ENCODE peak calls at places on chromosome 20, in ten cellular contexts. One of them, this sample, is unnamed.

GRCh38 chr20:39993737-39994136 is 695.3 kb downstream of the MAFB start:
- DNase-seq in neural progenitor cell: no peak
- DNase-seq in A549: no peak
- DNase-seq in cardiac fibroblast: no peak
- DNase-seq in pancreas: peak
- DNase-seq in H1: no peak
- DNase-seq in epithelial cell of esophagus: no peak
- DNase-seq in left ventricle myocardium inferior: peak
- DNase-seq in AG10803: no peak
- DNase-seq in heart left ventricle: peak
- DNase-seq in this sample: no peak

GRCh38 chr20:20711413-20711812 is 1.0 kb downstream of the RALGAPA2 start:
- DNase-seq in cardiac fibroblast: no peak
- DNase-seq in heart left ventricle: no peak
- DNase-seq in pancreas: peak
- DNase-seq in epithelial cell of esophagus: peak
- DNase-seq in neural progenitor cell: no peak
- DNase-seq in A549: no peak
- DNase-seq in H1: no peak
- DNase-seq in left ventricle myocardium inferior: no peak
- DNase-seq in AG10803: no peak
- DNase-seq in this sample: peak

GRCh38 chr20:54122189-54122588 is 51.6 kb downstream of the CYP24A1 start:
- DNase-seq in A549: no peak
- DNase-seq in cardiac fibroblast: peak
- DNase-seq in heart left ventricle: no peak
- DNase-seq in pancreas: no peak
- DNase-seq in left ventricle myocardium inferior: no peak
- DNase-seq in H1: no peak
- DNase-seq in neural progenitor cell: no peak
- DNase-seq in AG10803: peak
- DNase-seq in epithelial cell of esophagus: peak
- DNase-seq in this sample: no peak

GRCh38 chr20:50368813-50369224 is 141.4 kb upstream of the PTPN1 start:
- DNase-seq in A549: no peak
- DNase-seq in left ventricle myocardium inferior: no peak
- DNase-seq in heart left ventricle: no peak
- DNase-seq in AG10803: no peak
- DNase-seq in neural progenitor cell: no peak
- DNase-seq in pancreas: no peak
- DNase-seq in H1: no peak
- DNase-seq in epithelial cell of esophagus: no peak
- DNase-seq in cardiac fibroblast: peak
- DNase-seq in this sample: no peak

GRCh38 chr20:40991181-40991889 is 37.3 kb upstream of the TOP1 start:
- DNase-seq in epithelial cell of esophagus: peak
- DNase-seq in neural progenitor cell: no peak
- DNase-seq in left ventricle myocardium inferior: no peak
- DNase-seq in cardiac fibroblast: peak
- DNase-seq in H1: peak
- DNase-seq in pancreas: no peak
- DNase-seq in AG10803: no peak
- DNase-seq in A549: no peak
- DNase-seq in heart left ventricle: no peak
- DNase-seq in this sample: no peak

GRCh38 chr20:23156170-23156841 is 70.2 kb upstream of the CD93 start:
- DNase-seq in cardiac fibroblast: peak
- DNase-seq in heart left ventricle: peak
- DNase-seq in AG10803: peak
- DNase-seq in H1: peak
- DNase-seq in A549: peak
- DNase-seq in pancreas: no peak
- DNase-seq in neural progenitor cell: no peak
- DNase-seq in left ventricle myocardium inferior: no peak
- DNase-seq in epithelial cell of esophagus: peak
- DNase-seq in this sample: no peak

GRCh38 chr20:1326031-1326930 is 2.7 kb downstream of the SDCBP2 start:
- DNase-seq in AG10803: peak
- DNase-seq in cardiac fibroblast: peak
- DNase-seq in left ventricle myocardium inferior: peak
- DNase-seq in epithelial cell of esophagus: peak
- DNase-seq in A549: peak
- DNase-seq in H1: no peak
- DNase-seq in heart left ventricle: no peak
- DNase-seq in pancreas: peak
- DNase-seq in neural progenitor cell: no peak
- DNase-seq in this sample: peak

GRCh38 chr20:63472159-63472811 is at the start of gene KCNQ2:
- DNase-seq in epithelial cell of esophagus: no peak
- DNase-seq in A549: no peak
- DNase-seq in heart left ventricle: no peak
- DNase-seq in neural progenitor cell: peak
- DNase-seq in cardiac fibroblast: no peak
- DNase-seq in AG10803: no peak
- DNase-seq in H1: no peak
- DNase-seq in pancreas: no peak
- DNase-seq in left ventricle myocardium inferior: no peak
- DNase-seq in this sample: no peak

GRCh38 chr20:37390891-37391525 is 45.1 kb downstream of the SRC start:
- DNase-seq in H1: no peak
- DNase-seq in epithelial cell of esophagus: no peak
- DNase-seq in AG10803: no peak
- DNase-seq in A549: no peak
- DNase-seq in neural progenitor cell: no peak
- DNase-seq in cardiac fibroblast: no peak
- DNase-seq in pancreas: no peak
- DNase-seq in heart left ventricle: no peak
- DNase-seq in left ventricle myocardium inferior: no peak
- DNase-seq in this sample: no peak

GRCh38 chr20:32462900-32463641 is 104.9 kb downstream of the ASXL1 start:
- DNase-seq in left ventricle myocardium inferior: no peak
- DNase-seq in AG10803: no peak
- DNase-seq in epithelial cell of esophagus: no peak
- DNase-seq in neural progenitor cell: no peak
- DNase-seq in A549: no peak
- DNase-seq in cardiac fibroblast: no peak
- DNase-seq in H1: no peak
- DNase-seq in heart left ventricle: no peak
- DNase-seq in pancreas: peak
- DNase-seq in this sample: no peak

GRCh38 chr20:32464401-32465091 is 106.4 kb downstream of the ASXL1 start:
- DNase-seq in AG10803: no peak
- DNase-seq in cardiac fibroblast: no peak
- DNase-seq in pancreas: no peak
- DNase-seq in A549: no peak
- DNase-seq in neural progenitor cell: no peak
- DNase-seq in epithelial cell of esophagus: no peak
- DNase-seq in left ventricle myocardium inferior: no peak
- DNase-seq in heart left ventricle: no peak
- DNase-seq in H1: no peak
- DNase-seq in this sample: no peak

GRCh38 chr20:32465092-32465900 is 107.2 kb downstream of the ASXL1 start:
- DNase-seq in pancreas: peak
- DNase-seq in H1: no peak
- DNase-seq in AG10803: peak
- DNase-seq in cardiac fibroblast: peak
- DNase-seq in left ventricle myocardium inferior: peak
- DNase-seq in A549: peak
- DNase-seq in epithelial cell of esophagus: peak
- DNase-seq in heart left ventricle: peak
- DNase-seq in neural progenitor cell: no peak
- DNase-seq in this sample: no peak

GRCh38 chr20:32461836-32462600 is 103.9 kb downstream of the ASXL1 start:
- DNase-seq in cardiac fibroblast: no peak
- DNase-seq in left ventricle myocardium inferior: no peak
- DNase-seq in pancreas: no peak
- DNase-seq in epithelial cell of esophagus: no peak
- DNase-seq in neural progenitor cell: no peak
- DNase-seq in AG10803: no peak
- DNase-seq in H1: no peak
- DNase-seq in A549: no peak
- DNase-seq in heart left ventricle: no peak
- DNase-seq in this sample: no peak

GRCh38 chr20:32463642-32464400 is 105.7 kb downstream of the ASXL1 start:
- DNase-seq in H1: no peak
- DNase-seq in heart left ventricle: peak
- DNase-seq in AG10803: no peak
- DNase-seq in epithelial cell of esophagus: no peak
- DNase-seq in A549: no peak
- DNase-seq in left ventricle myocardium inferior: peak
- DNase-seq in cardiac fibroblast: no peak
- DNase-seq in neural progenitor cell: peak
- DNase-seq in pancreas: peak
- DNase-seq in this sample: no peak
- H3K4me3 ChIP-seq in H1: no peak
- H3K4me3 ChIP-seq in heart left ventricle: no peak
- H3K4me3 ChIP-seq in AG10803: no peak
- H3K4me3 ChIP-seq in epithelial cell of esophagus: no peak
- H3K4me3 ChIP-seq in A549: no peak
- H3K4me3 ChIP-seq in left ventricle myocardium inferior: no peak
- H3K4me3 ChIP-seq in cardiac fibroblast: no peak
- H3K4me3 ChIP-seq in neural progenitor cell: no peak
- H3K4me3 ChIP-seq in pancreas: no peak
- H3K4me3 ChIP-seq in this sample: no peak

GRCh38 chr20:35661013-35661412 is 3.7 kb downstream of the CPNE1 start:
- DNase-seq in AG10803: peak
- DNase-seq in pancreas: no peak
- DNase-seq in epithelial cell of esophagus: peak
- DNase-seq in left ventricle myocardium inferior: no peak
- DNase-seq in heart left ventricle: no peak
- DNase-seq in A549: no peak
- DNase-seq in neural progenitor cell: no peak
- DNase-seq in H1: no peak
- DNase-seq in cardiac fibroblast: peak
- DNase-seq in this sample: no peak

GRCh38 chr20:35662541-35662940 is 2.2 kb downstream of the CPNE1 start:
- DNase-seq in A549: no peak
- DNase-seq in left ventricle myocardium inferior: no peak
- DNase-seq in cardiac fibroblast: no peak
- DNase-seq in H1: no peak
- DNase-seq in heart left ventricle: no peak
- DNase-seq in AG10803: no peak
- DNase-seq in pancreas: no peak
- DNase-seq in epithelial cell of esophagus: no peak
- DNase-seq in neural progenitor cell: no peak
- DNase-seq in this sample: no peak

GRCh38 chr20:35663516-35663812 is 1.2 kb downstream of the CPNE1 start:
- DNase-seq in heart left ventricle: no peak
- DNase-seq in neural progenitor cell: no peak
- DNase-seq in pancreas: no peak
- DNase-seq in AG10803: no peak
- DNase-seq in A549: no peak
- DNase-seq in cardiac fibroblast: peak
- DNase-seq in epithelial cell of esophagus: no peak
- DNase-seq in H1: no peak
- DNase-seq in left ventricle myocardium inferior: no peak
- DNase-seq in this sample: peak

GRCh38 chr20:35660122-35660937 is 4.4 kb downstream of the CPNE1 start:
- DNase-seq in neural progenitor cell: no peak
- DNase-seq in cardiac fibroblast: no peak
- DNase-seq in left ventricle myocardium inferior: no peak
- DNase-seq in heart left ventricle: no peak
- DNase-seq in AG10803: no peak
- DNase-seq in A549: no peak
- DNase-seq in epithelial cell of esophagus: no peak
- DNase-seq in pancreas: no peak
- DNase-seq in H1: peak
- DNase-seq in this sample: no peak

GRCh38 chr20:35661908-35662307 is 2.8 kb downstream of the CPNE1 start:
- DNase-seq in cardiac fibroblast: no peak
- DNase-seq in neural progenitor cell: no peak
- DNase-seq in AG10803: no peak
- DNase-seq in heart left ventricle: no peak
- DNase-seq in epithelial cell of esophagus: no peak
- DNase-seq in H1: no peak
- DNase-seq in A549: no peak
- DNase-seq in pancreas: no peak
- DNase-seq in left ventricle myocardium inferior: no peak
- DNase-seq in this sample: no peak
- H3K4me3 ChIP-seq in cardiac fibroblast: no peak
- H3K4me3 ChIP-seq in neural progenitor cell: peak
- H3K4me3 ChIP-seq in AG10803: peak
- H3K4me3 ChIP-seq in heart left ventricle: peak
- H3K4me3 ChIP-seq in epithelial cell of esophagus: peak
- H3K4me3 ChIP-seq in H1: peak
- H3K4me3 ChIP-seq in A549: peak
- H3K4me3 ChIP-seq in pancreas: peak
- H3K4me3 ChIP-seq in left ventricle myocardium inferior: peak
- H3K4me3 ChIP-seq in this sample: peak

GRCh38 chr20:52039746-52040145 is 151.8 kb downstream of the ZFP64 start:
- DNase-seq in H1: no peak
- DNase-seq in heart left ventricle: no peak
- DNase-seq in A549: no peak
- DNase-seq in pancreas: no peak
- DNase-seq in epithelial cell of esophagus: no peak
- DNase-seq in cardiac fibroblast: no peak
- DNase-seq in neural progenitor cell: peak
- DNase-seq in AG10803: no peak
- DNase-seq in left ventricle myocardium inferior: no peak
- DNase-seq in this sample: no peak
- H3K4me3 ChIP-seq in H1: no peak
- H3K4me3 ChIP-seq in heart left ventricle: no peak
- H3K4me3 ChIP-seq in A549: no peak
- H3K4me3 ChIP-seq in pancreas: no peak
- H3K4me3 ChIP-seq in epithelial cell of esophagus: no peak
- H3K4me3 ChIP-seq in cardiac fibroblast: no peak
- H3K4me3 ChIP-seq in neural progenitor cell: no peak
- H3K4me3 ChIP-seq in AG10803: no peak
- H3K4me3 ChIP-seq in left ventricle myocardium inferior: no peak
- H3K4me3 ChIP-seq in this sample: no peak

GRCh38 chr20:33239418-33239817 is 3.6 kb downstream of the BPIFA1 start:
- DNase-seq in pancreas: no peak
- DNase-seq in H1: no peak
- DNase-seq in heart left ventricle: no peak
- DNase-seq in neural progenitor cell: no peak
- DNase-seq in A549: no peak
- DNase-seq in left ventricle myocardium inferior: no peak
- DNase-seq in cardiac fibroblast: no peak
- DNase-seq in epithelial cell of esophagus: no peak
- DNase-seq in AG10803: no peak
- DNase-seq in this sample: no peak

GRCh38 chr20:33236351-33236750 is 555 bp downstream of the BPIFA1 start:
- DNase-seq in heart left ventricle: no peak
- DNase-seq in left ventricle myocardium inferior: no peak
- DNase-seq in pancreas: no peak
- DNase-seq in AG10803: no peak
- DNase-seq in A549: no peak
- DNase-seq in epithelial cell of esophagus: no peak
- DNase-seq in neural progenitor cell: no peak
- DNase-seq in H1: no peak
- DNase-seq in cardiac fibroblast: no peak
- DNase-seq in this sample: no peak

GRCh38 chr20:33239979-33240736 is 4.4 kb downstream of the BPIFA1 start:
- DNase-seq in cardiac fibroblast: no peak
- DNase-seq in A549: no peak
- DNase-seq in neural progenitor cell: no peak
- DNase-seq in left ventricle myocardium inferior: no peak
- DNase-seq in AG10803: no peak
- DNase-seq in H1: no peak
- DNase-seq in heart left ventricle: no peak
- DNase-seq in pancreas: no peak
- DNase-seq in epithelial cell of esophagus: no peak
- DNase-seq in this sample: no peak

GRCh38 chr20:33235696-33236095 is at the start of gene BPIFA1:
- DNase-seq in H1: no peak
- DNase-seq in A549: no peak
- DNase-seq in left ventricle myocardium inferior: no peak
- DNase-seq in cardiac fibroblast: no peak
- DNase-seq in neural progenitor cell: no peak
- DNase-seq in AG10803: no peak
- DNase-seq in heart left ventricle: no peak
- DNase-seq in epithelial cell of esophagus: no peak
- DNase-seq in pancreas: no peak
- DNase-seq in this sample: no peak

GRCh38 chr20:33237989-33238388 is 2.2 kb downstream of the BPIFA1 start:
- DNase-seq in heart left ventricle: no peak
- DNase-seq in epithelial cell of esophagus: no peak
- DNase-seq in H1: no peak
- DNase-seq in AG10803: no peak
- DNase-seq in pancreas: no peak
- DNase-seq in cardiac fibroblast: no peak
- DNase-seq in A549: no peak
- DNase-seq in left ventricle myocardium inferior: no peak
- DNase-seq in neural progenitor cell: no peak
- DNase-seq in this sample: no peak
- H3K4me3 ChIP-seq in heart left ventricle: no peak
- H3K4me3 ChIP-seq in epithelial cell of esophagus: no peak
- H3K4me3 ChIP-seq in H1: no peak
- H3K4me3 ChIP-seq in AG10803: no peak
- H3K4me3 ChIP-seq in pancreas: no peak
- H3K4me3 ChIP-seq in cardiac fibroblast: no peak
- H3K4me3 ChIP-seq in A549: no peak
- H3K4me3 ChIP-seq in left ventricle myocardium inferior: no peak
- H3K4me3 ChIP-seq in neural progenitor cell: no peak
- H3K4me3 ChIP-seq in this sample: no peak

This sample was measured in CD8-positive, alpha-beta T cell.